ENCODE peak calls at places on chromosome 15, in seven cellular contexts. One of them, this sample, is unnamed.

GRCh38 chr15:57153140-57153539 is 223.2 kb upstream of the CGNL1 start:
- DNase-seq in stomach: no peak
- DNase-seq in tibial nerve: no peak
- DNase-seq in body of pancreas: no peak
- DNase-seq in K562: no peak
- DNase-seq in heart left ventricle: no peak
- DNase-seq in adrenal gland: no peak
- DNase-seq in this sample: no peak

GRCh38 chr15:48765007-48765406 is 45.9 kb downstream of the CEP152 start:
- DNase-seq in stomach: no peak
- DNase-seq in tibial nerve: no peak
- DNase-seq in body of pancreas: no peak
- DNase-seq in K562: peak; percentile 20
- DNase-seq in heart left ventricle: no peak
- DNase-seq in adrenal gland: no peak
- DNase-seq in this sample: no peak

GRCh38 chr15:72797338-72797689 is 13.8 kb upstream of the ADPGK start:
- DNase-seq in stomach: no peak
- DNase-seq in tibial nerve: no peak
- DNase-seq in body of pancreas: no peak
- DNase-seq in K562: no peak
- DNase-seq in heart left ventricle: no peak
- DNase-seq in adrenal gland: no peak
- DNase-seq in this sample: no peak

GRCh38 chr15:51731549-51732267 is 5.7 kb downstream of the LYSMD2 start:
- DNase-seq in stomach: peak; percentile 39
- DNase-seq in tibial nerve: no peak
- DNase-seq in body of pancreas: peak; percentile 20
- DNase-seq in K562: no peak
- DNase-seq in heart left ventricle: peak; percentile 41
- DNase-seq in adrenal gland: no peak
- DNase-seq in this sample: no peak

GRCh38 chr15:63835211-63835568 is 1.4 kb upstream of the HERC1 start:
- DNase-seq in stomach: no peak
- DNase-seq in tibial nerve: no peak
- DNase-seq in body of pancreas: no peak
- DNase-seq in K562: no peak
- DNase-seq in heart left ventricle: no peak
- DNase-seq in adrenal gland: no peak
- DNase-seq in this sample: no peak

GRCh38 chr15:89167267-89168176 is 53.9 kb downstream of the RLBP1 start:
- DNase-seq in stomach: peak; percentile 36
- DNase-seq in tibial nerve: no peak
- DNase-seq in body of pancreas: peak; percentile 69
- DNase-seq in K562: peak; percentile 48
- DNase-seq in heart left ventricle: no peak
- DNase-seq in adrenal gland: no peak
- DNase-seq in this sample: no peak

GRCh38 chr15:29097168-29097567 is 172.5 kb downstream of the NSMCE3 start:
- DNase-seq in stomach: no peak
- DNase-seq in tibial nerve: no peak
- DNase-seq in body of pancreas: no peak
- DNase-seq in K562: no peak
- DNase-seq in heart left ventricle: no peak
- DNase-seq in adrenal gland: no peak
- DNase-seq in this sample: no peak

GRCh38 chr15:63221346-63221745 is 31.9 kb downstream of the RAB8B start:
- DNase-seq in stomach: no peak
- DNase-seq in tibial nerve: no peak
- DNase-seq in body of pancreas: peak; percentile 15
- DNase-seq in K562: no peak
- DNase-seq in heart left ventricle: peak; percentile 48
- DNase-seq in adrenal gland: peak; percentile 33
- DNase-seq in this sample: no peak

GRCh38 chr15:57565326-57565725 is 26.4 kb upstream of the MYZAP start:
- DNase-seq in stomach: no peak
- DNase-seq in tibial nerve: no peak
- DNase-seq in body of pancreas: no peak
- DNase-seq in K562: no peak
- DNase-seq in heart left ventricle: no peak
- DNase-seq in adrenal gland: no peak
- DNase-seq in this sample: no peak

GRCh38 chr15:83199288-83199687 is 8.3 kb downstream of the HDGFL3 start:
- DNase-seq in stomach: no peak
- DNase-seq in tibial nerve: no peak
- DNase-seq in body of pancreas: no peak
- DNase-seq in K562: no peak
- DNase-seq in heart left ventricle: no peak
- DNase-seq in adrenal gland: no peak
- DNase-seq in this sample: no peak

GRCh38 chr15:83200162-83200561 is 7.5 kb downstream of the HDGFL3 start:
- DNase-seq in stomach: no peak
- DNase-seq in tibial nerve: no peak
- DNase-seq in body of pancreas: no peak
- DNase-seq in K562: no peak
- DNase-seq in heart left ventricle: no peak
- DNase-seq in adrenal gland: no peak
- DNase-seq in this sample: no peak

GRCh38 chr15:83200589-83200988 is 7.0 kb downstream of the HDGFL3 start:
- DNase-seq in stomach: no peak
- DNase-seq in tibial nerve: no peak
- DNase-seq in body of pancreas: no peak
- DNase-seq in K562: no peak
- DNase-seq in heart left ventricle: no peak
- DNase-seq in adrenal gland: no peak
- DNase-seq in this sample: no peak

GRCh38 chr15:83194527-83194926 is 13.1 kb downstream of the HDGFL3 start:
- DNase-seq in stomach: no peak
- DNase-seq in tibial nerve: no peak
- DNase-seq in body of pancreas: no peak
- DNase-seq in K562: no peak
- DNase-seq in heart left ventricle: no peak
- DNase-seq in adrenal gland: no peak
- DNase-seq in this sample: no peak

GRCh38 chr15:83198476-83198875 is 9.1 kb downstream of the HDGFL3 start:
- DNase-seq in stomach: no peak
- DNase-seq in tibial nerve: no peak
- DNase-seq in body of pancreas: no peak
- DNase-seq in K562: no peak
- DNase-seq in heart left ventricle: no peak
- DNase-seq in adrenal gland: no peak
- DNase-seq in this sample: no peak
- H3K4me1 ChIP-seq in stomach: peaks cover 30% of the 10 kb centered on the region
- H3K4me1 ChIP-seq in tibial nerve: peaks cover 5% of the 10 kb centered on the region
- H3K4me1 ChIP-seq in body of pancreas: no peaks in the 10 kb centered on the region
- H3K4me1 ChIP-seq in K562: peaks cover 9% of the 10 kb centered on the region
- H3K4me1 ChIP-seq in heart left ventricle: peaks cover 26% of the 10 kb centered on the region
- H3K4me1 ChIP-seq in adrenal gland: peaks cover 52% of the 10 kb centered on the region
- H3K4me1 ChIP-seq in this sample: no peaks in the 10 kb centered on the region

GRCh38 chr15:40766194-40766830 is 2.4 kb downstream of the GCHFR start:
- DNase-seq in stomach: no peak
- DNase-seq in tibial nerve: no peak
- DNase-seq in body of pancreas: no peak
- DNase-seq in K562: no peak
- DNase-seq in heart left ventricle: no peak
- DNase-seq in adrenal gland: no peak
- DNase-seq in this sample: no peak

GRCh38 chr15:40764766-40765136 is 883 bp downstream of the GCHFR start:
- DNase-seq in stomach: no peak
- DNase-seq in tibial nerve: no peak
- DNase-seq in body of pancreas: no peak
- DNase-seq in K562: no peak
- DNase-seq in heart left ventricle: no peak
- DNase-seq in adrenal gland: no peak
- DNase-seq in this sample: no peak

GRCh38 chr15:40766906-40767837 is 2.6 kb upstream of the C15orf62 start:
- DNase-seq in stomach: no peak
- DNase-seq in tibial nerve: no peak
- DNase-seq in body of pancreas: no peak
- DNase-seq in K562: no peak
- DNase-seq in heart left ventricle: no peak
- DNase-seq in adrenal gland: peak; percentile 59
- DNase-seq in this sample: no peak

GRCh38 chr15:40762919-40763800 is 708 bp upstream of the GCHFR start:
- DNase-seq in stomach: peak; percentile 80
- DNase-seq in tibial nerve: peak; percentile 48
- DNase-seq in body of pancreas: peak; percentile 89
- DNase-seq in K562: peak; percentile 74
- DNase-seq in heart left ventricle: peak; percentile 76
- DNase-seq in adrenal gland: peak; percentile 74
- DNase-seq in this sample: peak; percentile 69

DNA sequence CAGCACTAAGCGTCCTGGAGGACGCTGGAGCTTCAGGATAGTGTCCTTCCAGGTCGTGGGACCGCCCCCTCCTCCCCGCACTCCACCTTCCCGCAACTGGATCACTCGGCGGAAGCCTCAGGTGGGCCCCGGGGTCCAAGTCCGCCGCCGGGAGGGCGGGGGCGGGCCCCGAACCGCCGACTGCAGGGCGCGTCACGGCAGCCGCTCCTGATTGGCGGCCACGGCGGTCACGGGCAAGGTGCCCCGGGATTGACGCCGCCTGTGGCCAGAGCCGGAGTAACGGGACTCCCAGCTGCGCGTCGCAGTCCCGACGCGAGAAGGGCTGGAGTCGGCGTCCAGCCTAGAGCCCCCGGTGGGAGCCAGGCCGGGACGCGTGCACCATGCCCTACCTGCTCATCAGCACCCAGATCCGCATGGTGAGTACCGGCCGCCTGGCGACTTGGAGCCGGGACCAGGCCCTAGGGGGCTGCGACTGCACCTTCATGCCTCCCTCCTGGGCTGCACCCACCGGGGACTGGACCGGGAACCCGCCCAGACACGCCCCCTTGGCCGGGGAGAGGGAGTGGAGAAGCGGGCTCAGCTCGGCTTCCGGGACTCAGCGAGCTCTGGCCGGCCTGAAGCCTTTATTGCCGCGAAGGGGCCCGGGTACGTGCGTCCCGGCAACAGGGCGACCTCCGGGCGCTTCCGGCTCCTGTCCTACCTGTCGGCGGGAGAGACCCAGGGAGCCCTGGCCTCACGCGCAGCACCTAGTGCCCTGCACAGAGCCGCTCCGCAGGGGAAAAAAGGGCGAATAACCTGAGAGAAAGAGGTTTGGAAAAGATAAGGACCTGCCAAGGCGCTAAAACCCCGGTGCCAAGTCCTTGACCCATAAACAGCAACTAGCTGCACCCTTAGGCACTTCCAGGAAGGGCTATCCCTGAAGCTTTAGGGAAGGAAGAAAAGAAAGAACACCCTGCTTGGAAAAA is at the start of gene GCHFR:
- DNase-seq in stomach: peak; percentile 81
- DNase-seq in tibial nerve: peak; percentile 56
- DNase-seq in body of pancreas: peak; percentile 85
- DNase-seq in K562: peak; percentile 93
- DNase-seq in heart left ventricle: peak; percentile 80
- DNase-seq in adrenal gland: peak; percentile 72
- DNase-seq in this sample: peak; percentile 72
- TF ChIP-seq POLR2A in stomach: no peak
- TF ChIP-seq POLR2A in tibial nerve: peak; percentile 43
- TF ChIP-seq POLR2A in body of pancreas: peak; percentile 62
- TF ChIP-seq POLR2A in K562: peak; percentile 68
- TF ChIP-seq POLR2A in heart left ventricle: no peak
- TF ChIP-seq POLR2A in adrenal gland: no peak
- TF ChIP-seq POLR2A in this sample: peak; percentile 56

GRCh38 chr15:50164458-50164857 is 17.5 kb upstream of the SLC27A2 start:
- DNase-seq in stomach: no peak
- DNase-seq in tibial nerve: no peak
- DNase-seq in body of pancreas: no peak
- DNase-seq in K562: no peak
- DNase-seq in heart left ventricle: no peak
- DNase-seq in adrenal gland: no peak
- DNase-seq in this sample: no peak

GRCh38 chr15:50166216-50166615 is 15.8 kb upstream of the SLC27A2 start:
- DNase-seq in stomach: no peak
- DNase-seq in tibial nerve: no peak
- DNase-seq in body of pancreas: no peak
- DNase-seq in K562: no peak
- DNase-seq in heart left ventricle: no peak
- DNase-seq in adrenal gland: no peak
- DNase-seq in this sample: no peak

GRCh38 chr15:50163719-50164410 is 18.1 kb upstream of the SLC27A2 start:
- DNase-seq in stomach: no peak
- DNase-seq in tibial nerve: no peak
- DNase-seq in body of pancreas: no peak
- DNase-seq in K562: no peak
- DNase-seq in heart left ventricle: no peak
- DNase-seq in adrenal gland: no peak
- DNase-seq in this sample: no peak

GRCh38 chr15:50167112-50167511 is 14.9 kb upstream of the SLC27A2 start:
- DNase-seq in stomach: no peak
- DNase-seq in tibial nerve: no peak
- DNase-seq in body of pancreas: no peak
- DNase-seq in K562: no peak
- DNase-seq in heart left ventricle: no peak
- DNase-seq in adrenal gland: no peak
- DNase-seq in this sample: no peak

DNA sequence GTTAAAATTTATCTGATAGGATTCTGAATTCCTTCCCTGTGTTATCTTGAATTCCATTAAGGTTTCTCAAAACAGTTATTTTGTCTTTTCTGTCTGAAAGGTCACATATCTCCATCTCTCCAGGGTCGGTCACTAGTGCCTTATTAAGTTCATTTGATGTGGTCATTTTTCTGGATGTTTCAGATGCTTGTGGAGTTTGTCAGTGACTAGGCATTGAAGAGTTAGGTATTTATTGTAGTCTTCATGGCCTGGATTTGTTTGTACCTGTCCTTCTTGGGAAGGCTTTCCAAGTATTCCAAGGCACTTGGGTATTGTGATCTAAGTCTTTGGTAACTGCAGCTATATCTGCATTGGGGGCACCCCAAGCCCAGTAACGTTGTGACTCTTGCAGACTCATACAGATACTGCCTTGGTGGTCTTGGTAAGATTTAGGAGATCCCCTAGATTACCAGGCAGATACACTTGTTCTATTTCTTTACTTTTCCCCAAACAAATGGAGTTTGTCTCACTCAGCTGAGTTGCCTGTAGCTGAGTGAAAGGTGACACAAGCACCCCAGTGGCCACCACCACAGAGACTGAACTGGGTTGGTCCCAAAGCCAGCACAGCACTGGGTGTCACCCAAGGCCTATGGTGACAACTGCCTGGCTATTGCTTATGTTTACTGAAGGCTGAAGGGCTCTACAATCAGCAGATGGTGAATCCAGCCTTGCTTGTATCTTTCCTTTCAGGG is 18.8 kb upstream of the SLC27A2 start:
- DNase-seq in stomach: no peak
- DNase-seq in tibial nerve: no peak
- DNase-seq in body of pancreas: no peak
- DNase-seq in K562: no peak
- DNase-seq in heart left ventricle: no peak
- DNase-seq in adrenal gland: no peak
- DNase-seq in this sample: no peak
- H3K27me3 ChIP-seq in stomach: no peaks in the 10 kb centered on the region
- H3K27me3 ChIP-seq in tibial nerve: no peaks in the 10 kb centered on the region
- H3K27me3 ChIP-seq in body of pancreas: no peaks in the 10 kb centered on the region
- H3K27me3 ChIP-seq in K562: no peaks in the 10 kb centered on the region
- H3K27me3 ChIP-seq in heart left ventricle: no peaks in the 10 kb centered on the region
- H3K27me3 ChIP-seq in adrenal gland: no peaks in the 10 kb centered on the region
- H3K27me3 ChIP-seq in this sample: no peaks in the 10 kb centered on the region

DNA sequence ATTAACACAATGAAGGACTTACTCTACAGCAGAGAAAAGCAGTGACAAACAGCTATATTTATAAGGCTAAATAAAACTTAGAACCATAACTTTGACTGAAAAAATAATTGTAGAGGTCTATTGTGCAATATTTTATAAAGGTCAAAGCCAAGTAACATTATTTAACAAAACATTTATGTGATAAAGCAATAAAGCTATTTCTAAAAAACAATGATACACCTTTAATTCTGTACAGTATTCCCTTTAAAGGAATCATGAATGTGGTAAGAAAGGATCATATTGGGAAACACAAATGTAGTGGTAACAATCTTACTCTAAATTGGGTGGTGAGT is 236.4 kb downstream of the ISL2 start:
- DNase-seq in stomach: no peak
- DNase-seq in tibial nerve: no peak
- DNase-seq in body of pancreas: no peak
- DNase-seq in K562: no peak
- DNase-seq in heart left ventricle: no peak
- DNase-seq in adrenal gland: no peak
- DNase-seq in this sample: no peak
- H3K4me1 ChIP-seq in stomach: peaks cover 22% of the 10 kb centered on the region
- H3K4me1 ChIP-seq in tibial nerve: peaks cover 24% of the 10 kb centered on the region
- H3K4me1 ChIP-seq in body of pancreas: peaks cover 12% of the 10 kb centered on the region
- H3K4me1 ChIP-seq in K562: no peaks in the 10 kb centered on the region
- H3K4me1 ChIP-seq in heart left ventricle: peaks cover 21% of the 10 kb centered on the region
- H3K4me1 ChIP-seq in adrenal gland: peaks cover 15% of the 10 kb centered on the region
- H3K4me1 ChIP-seq in this sample: no peaks in the 10 kb centered on the region